ENCODE peak calls at places on chromosomes 13 and 19, in four cellular contexts. W is body of pancreas, Z is MM.1S, G is thyroid gland. A is an unnamed sample. For H3K36me3 and H3K9me3, the result is how much of the 10 kb centered on the place peaks cover.

GRCh38 chr13:91721413-91721812 is 323.0 kb downstream of the GPC5 start:
- DNase-seq in W (no peak), Z (no peak), G (no peak), A (no peak)

GRCh38 chr13:29698106-29698505 is 102.6 kb upstream of the SLC7A1 start:
- DNase-seq in W (no peak), Z (no peak), G (no peak), A (no peak)

GRCh38 chr19:34366670-34367423 is 1.9 kb downstream of the GPI start:
- DNase-seq in W (no peak), Z (no peak), G (no peak), A (peak)

GRCh38 chr19:57903298-57904174 is 12.9 kb downstream of the ZNF417 start:
- DNase-seq in W (no peak), Z (no peak), G (no peak), A (peak)

GRCh38 chr13:75101997-75102720 is 379.8 kb downstream of the TBC1D4 start:
- DNase-seq in W (no peak), Z (no peak), G (no peak), A (peak)

GRCh38 chr19:20640545-20640944 is 20.8 kb downstream of the ZNF626 start:
- DNase-seq in W (no peak), Z (no peak), G (no peak), A (no peak)

GRCh38 chr13:48542581-48543341 is 9.9 kb upstream of the RCBTB2 start:
- DNase-seq in W (peak), Z (no peak), G (peak), A (peak)

GRCh38 chr13:79709526-79709925 is 228.6 kb downstream of the NDFIP2 start:
- DNase-seq in W (no peak), Z (no peak), G (no peak), A (peak)

GRCh38 chr19:9945319-9945966 is 9.1 kb upstream of the OLFM2 start:
- DNase-seq in W (peak), Z (no peak), G (peak), A (peak)

GRCh38 chr13:33409673-33410072 is 124.1 kb upstream of the STARD13 start:
- DNase-seq in W (no peak), Z (no peak), G (no peak), A (no peak)

GRCh38 chr13:32427852-32428580 is at the start of gene N4BP2L1:
- DNase-seq in W (peak), Z (peak), G (peak), A (peak)

GRCh38 chr19:1645299-1645698 is 7.1 kb downstream of the TCF3 start:
- DNase-seq in W (no peak), Z (no peak), G (no peak), A (no peak)

GRCh38 chr19:36771275-36772231 is 1.1 kb downstream of the ZNF850 start:
- DNase-seq in W (peak), Z (no peak), G (peak), A (peak)

GRCh38 chr13:37648604-37649003 is 50.0 kb upstream of the POSTN start:
- DNase-seq in W (no peak), Z (no peak), G (no peak), A (peak)

GRCh38 chr13:79128158-79128557 is 277.9 kb downstream of the RBM26 start:
- DNase-seq in W (no peak), Z (no peak), G (no peak), A (peak)

GRCh38 chr13:66424417-66424816 is 805.7 kb downstream of the PCDH9 start:
- DNase-seq in W (no peak), Z (no peak), G (no peak), A (peak)

GRCh38 chr19:517721-518136 is 10.4 kb downstream of the TPGS1 start:
- DNase-seq in W (no peak), Z (no peak), G (no peak), A (no peak)

DNA sequence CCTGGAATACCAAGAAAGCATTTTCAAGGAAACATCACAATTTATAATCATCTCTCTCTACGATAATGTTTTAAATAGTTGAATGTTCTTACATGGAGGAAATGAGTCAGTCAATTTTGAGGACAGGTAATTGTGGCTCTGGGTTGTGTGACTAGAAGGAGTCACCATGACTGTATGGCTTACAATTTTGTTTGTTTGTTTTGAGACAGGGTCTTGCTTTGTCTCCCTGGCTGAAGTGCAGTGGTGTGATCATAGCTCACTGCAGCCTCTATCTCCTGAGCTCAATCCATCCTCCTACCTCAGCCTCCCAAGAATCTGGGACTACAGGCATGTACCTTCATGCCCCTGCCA is 47.4 kb downstream of the COG3 start:
- DNase-seq in W (no peak), Z (no peak), G (no peak), A (no peak)
- H3K36me3 ChIP-seq in W (under half), Z (under half), G (under half), A (half or more)

GRCh38 chr19:6481541-6482342 is at the start of gene DENND1C:
- DNase-seq in W (peak), Z (peak), G (no peak), A (peak)
- H3K4me3 ChIP-seq in W (no peak), Z (peak), G (no peak), A (no peak)

GRCh38 chr19:53177986-53178385 is 15.2 kb downstream of the ZNF665 start:
- DNase-seq in W (no peak), Z (no peak), G (no peak), A (no peak)
- H3K9me3 ChIP-seq in W (under half), Z (under half), G (under half), A (under half)

GRCh38 chr19:2853015-2853606 is 11.8 kb downstream of the ZNF555 start:
- DNase-seq in W (no peak), Z (no peak), G (no peak), A (no peak)
- H3K36me3 ChIP-seq in W (under half), Z (under half), G (under half), A (half or more)

GRCh38 chr13:50140742-50141659 is 125.8 kb downstream of the KCNRG start:
- DNase-seq in W (no peak), Z (no peak), G (no peak), A (no peak)
- H3K4me3 ChIP-seq in W (no peak), Z (no peak), G (no peak), A (peak)

GRCh38 chr19:51651216-51651846 is 4.7 kb upstream of the SIGLEC14 start:
- DNase-seq in W (no peak), Z (no peak), G (no peak), A (no peak)

GRCh38 chr19:51644636-51645271 is 1.9 kb downstream of the SIGLEC14 start:
- DNase-seq in W (no peak), Z (no peak), G (no peak), A (no peak)

GRCh38 chr19:51641648-51642047 is 5.0 kb downstream of the SIGLEC14 start:
- DNase-seq in W (no peak), Z (no peak), G (no peak), A (no peak)

GRCh38 chr19:51652266-51652665 is 5.6 kb upstream of the SIGLEC14 start:
- DNase-seq in W (no peak), Z (no peak), G (no peak), A (no peak)

DNA sequence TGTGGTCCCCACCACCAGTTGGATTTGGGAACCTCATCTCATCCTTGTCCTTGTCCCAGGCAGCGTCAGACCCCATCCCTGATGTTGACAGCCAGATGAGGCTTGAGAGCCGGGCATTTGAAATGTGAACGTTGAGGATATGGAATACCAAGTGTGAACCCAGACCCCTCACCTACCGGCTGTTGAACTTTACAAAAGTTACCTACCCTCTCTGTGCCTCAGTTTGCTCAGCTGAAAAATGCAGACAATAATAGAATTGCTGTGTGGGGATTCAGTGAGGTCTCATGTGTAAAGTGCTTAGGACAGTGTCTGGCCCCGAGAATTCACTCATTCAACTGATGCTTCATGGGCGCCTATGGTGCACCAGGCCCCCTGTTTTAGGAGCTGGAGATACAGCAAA is 693 bp upstream of the SIGLEC14 start:
- DNase-seq in W (no peak), Z (no peak), G (no peak), A (no peak)
- H3K9me3 ChIP-seq in W (under half), Z (under half), G (under half), A (under half)

GRCh38 chr19:4363571-4364304 is 20.4 kb downstream of the MPND start:
- DNase-seq in W (no peak), Z (no peak), G (no peak), A (no peak)
- H3K36me3 ChIP-seq in W (under half), Z (under half), G (half or more), A (half or more)

GRCh38 chr19:31064486-31064885 is 284.8 kb downstream of the TSHZ3 start:
- DNase-seq in W (no peak), Z (no peak), G (peak), A (no peak)
- H3K4me3 ChIP-seq in W (no peak), Z (no peak), G (no peak), A (no peak)

GRCh38 chr19:11979527-11979926 is 14.7 kb downstream of the ZNF763 start:
- DNase-seq in W (no peak), Z (no peak), G (no peak), A (no peak)

GRCh38 chr19:11982526-11982925 is 17.7 kb downstream of the ZNF763 start:
- DNase-seq in W (no peak), Z (no peak), G (no peak), A (no peak)

GRCh38 chr19:11973020-11973810 is 8.4 kb downstream of the ZNF763 start:
- DNase-seq in W (no peak), Z (no peak), G (no peak), A (no peak)

DNA sequence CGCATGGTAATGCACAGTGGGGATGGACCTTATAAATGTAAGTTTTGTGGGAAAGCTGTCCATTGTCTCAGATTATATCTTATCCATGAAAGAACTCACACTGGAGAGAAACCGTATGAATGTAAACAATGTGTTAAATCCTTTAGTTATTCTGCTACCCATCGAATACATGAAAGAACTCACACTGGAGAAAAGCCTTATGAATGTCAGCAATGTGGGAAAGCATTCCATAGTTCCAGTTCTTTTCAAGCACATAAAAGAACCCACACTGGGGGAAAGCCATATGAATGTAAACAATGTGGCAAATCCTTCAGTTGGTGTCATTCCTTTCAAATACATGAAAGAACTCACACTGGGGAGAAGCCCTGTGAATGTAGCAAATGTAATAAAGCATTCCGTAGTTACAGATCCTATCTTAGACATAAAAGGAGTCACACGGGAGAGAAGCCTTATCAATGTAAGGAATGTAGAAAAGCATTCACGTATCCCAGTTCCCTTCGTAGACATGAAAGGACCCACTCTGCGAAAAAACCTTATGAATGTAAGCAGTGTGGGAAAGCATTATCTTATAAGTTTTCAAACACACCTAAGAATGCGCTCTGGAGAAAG is 13.8 kb downstream of the ZNF763 start:
- DNase-seq in W (no peak), Z (no peak), G (no peak), A (no peak)
- H3K9me3 ChIP-seq in W (under half), Z (under half), G (under half), A (half or more)